ENCODE peak calls at places on chromosomes 16 and 17, in seven cellular contexts. T, X, Q, O, S, G and N are unnamed samples.

GRCh38 chr16:27408012-27408601 is 6.1 kb downstream of the IL21R start:
- DNase-seq in T (no peak), X (peak; percentile 65), Q (no peak), O (no peak), S (no peak), G (no peak), N (no peak)

GRCh38 chr17:57539528-57540301 is 205.4 kb downstream of the CCDC182 start:
- DNase-seq in T (no peak), X (no peak), Q (no peak), O (no peak), S (no peak), G (no peak), N (no peak)

GRCh38 chr17:2056221-2057129 is 1.6 kb downstream of the HIC1 start:
- DNase-seq in T (no peak), X (peak; percentile 64), Q (no peak), O (no peak), S (no peak), G (no peak), N (peak; percentile 62)

GRCh38 chr16:87930456-87930855 is 5.9 kb downstream of the CA5A start:
- DNase-seq in T (no peak), X (no peak), Q (no peak), O (no peak), S (no peak), G (no peak), N (no peak)

GRCh38 chr17:11240041-11240801 is 792 bp upstream of the SHISA6 start:
- DNase-seq in T (peak; percentile 17), X (no peak), Q (peak; percentile 51), O (peak; percentile 53), S (no peak), G (peak; percentile 49), N (peak; percentile 9)

GRCh38 chr16:47037396-47037745 is 63.9 kb upstream of the DNAJA2 start:
- DNase-seq in T (peak; percentile 29), X (no peak), Q (peak; percentile 28), O (no peak), S (peak; percentile 57), G (peak; percentile 35), N (peak; percentile 25)

GRCh38 chr17:58302171-58302918 is 21.6 kb upstream of the MPO start:
- DNase-seq in T (no peak), X (no peak), Q (peak; percentile 16), O (no peak), S (no peak), G (no peak), N (no peak)

GRCh38 chr16:89001117-89002027 is 24.4 kb upstream of the CBFA2T3 start:
- DNase-seq in T (no peak), X (no peak), Q (no peak), O (no peak), S (no peak), G (no peak), N (no peak)

GRCh38 chr16:86725401-86725800 is 147.1 kb downstream of the FOXL1 start:
- DNase-seq in T (no peak), X (peak; percentile 49), Q (no peak), O (no peak), S (no peak), G (no peak), N (no peak)

GRCh38 chr16:56332464-56333079 is 92.8 kb downstream of the AMFR start:
- DNase-seq in T (peak; percentile 36), X (peak; percentile 45), Q (peak; percentile 68), O (no peak), S (peak; percentile 25), G (peak; percentile 90), N (peak; percentile 76)

GRCh38 chr17:39118674-39119419 is 32.6 kb downstream of the PLXDC1 start:
- DNase-seq in T (no peak), X (no peak), Q (no peak), O (no peak), S (no peak), G (no peak), N (no peak)

GRCh38 chr16:51762081-51762995 is 611.3 kb upstream of the SALL1 start:
- DNase-seq in T (peak; percentile 84), X (peak; percentile 70), Q (peak; percentile 85), O (peak; percentile 73), S (peak; percentile 83), G (peak; percentile 87), N (peak; percentile 91)

GRCh38 chr16:57489229-57489628 is 2.9 kb upstream of the DOK4 start:
- DNase-seq in T (no peak), X (no peak), Q (no peak), O (no peak), S (no peak), G (no peak), N (no peak)

GRCh38 chr17:77700165-77700881 is 258.2 kb upstream of the TNRC6C start:
- DNase-seq in T (no peak), X (no peak), Q (no peak), O (no peak), S (no peak), G (no peak), N (no peak)

GRCh38 chr17:55965051-55965450 is 188.2 kb upstream of the ANKFN1 start:
- DNase-seq in T (no peak), X (no peak), Q (no peak), O (no peak), S (no peak), G (no peak), N (no peak)

GRCh38 chr17:40315678-40316570 is 6.9 kb downstream of the RARA start:
- DNase-seq in T (no peak), X (no peak), Q (peak; percentile 25), O (no peak), S (peak; percentile 17), G (no peak), N (no peak)

GRCh38 chr16:72362476-72362875 is 190.5 kb upstream of the PMFBP1 start:
- DNase-seq in T (no peak), X (no peak), Q (no peak), O (no peak), S (no peak), G (no peak), N (no peak)

DNA sequence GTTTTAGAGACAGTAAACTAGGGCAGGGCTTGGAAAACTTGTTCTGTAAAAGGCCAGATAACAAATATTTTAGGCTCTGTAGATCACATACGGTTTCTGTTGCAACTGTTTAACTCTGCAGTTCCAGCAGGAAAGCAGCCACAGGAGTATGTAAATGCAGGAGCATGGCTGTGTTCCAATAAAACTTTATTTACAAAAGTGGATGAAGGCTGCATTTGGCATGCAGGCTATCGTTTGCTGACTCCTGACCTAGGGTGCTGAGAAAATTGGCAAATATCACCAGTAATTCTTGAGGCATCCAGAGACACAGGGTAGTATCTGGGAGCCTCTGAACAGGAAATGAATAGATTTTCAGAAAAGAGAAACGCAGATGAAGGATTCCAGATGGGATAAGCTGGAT is 274.0 kb downstream of the MAF start:
- DNase-seq in T (no peak), X (no peak), Q (no peak), O (no peak), S (no peak), G (no peak), N (no peak)
- TF ChIP-seq POLR2A in T (no peak), X (no peak), Q (no peak), O (no peak), S (no peak), G (no peak), N (no peak)

DNA sequence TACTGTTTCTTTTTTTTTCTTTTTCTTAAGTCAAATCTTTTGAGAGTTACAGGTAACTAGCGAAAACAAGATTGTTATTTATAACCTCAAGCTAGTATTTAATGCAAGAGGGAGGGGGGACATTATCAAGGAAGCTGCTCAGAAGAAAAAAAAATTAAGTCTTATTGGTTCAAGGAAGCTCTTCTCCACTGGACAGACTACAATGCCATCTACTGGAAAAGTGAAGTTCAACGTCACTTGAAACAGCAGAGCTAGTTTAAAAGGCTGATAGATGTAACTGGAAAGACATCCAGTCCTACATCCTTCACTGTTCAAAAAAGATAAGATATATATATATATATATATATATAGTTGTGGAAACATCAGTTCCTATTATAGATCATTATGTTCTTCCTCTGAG is 418.0 kb upstream of the PSMD7 start:
- DNase-seq in T (no peak), X (peak; percentile 76), Q (no peak), O (peak; percentile 10), S (no peak), G (no peak), N (no peak)
- TF ChIP-seq CTCF in T (peak; percentile 62), X (peak; percentile 67), Q (no peak), O (no peak), S (peak; percentile 55), G (peak; percentile 29), N (peak; percentile 69)

DNA sequence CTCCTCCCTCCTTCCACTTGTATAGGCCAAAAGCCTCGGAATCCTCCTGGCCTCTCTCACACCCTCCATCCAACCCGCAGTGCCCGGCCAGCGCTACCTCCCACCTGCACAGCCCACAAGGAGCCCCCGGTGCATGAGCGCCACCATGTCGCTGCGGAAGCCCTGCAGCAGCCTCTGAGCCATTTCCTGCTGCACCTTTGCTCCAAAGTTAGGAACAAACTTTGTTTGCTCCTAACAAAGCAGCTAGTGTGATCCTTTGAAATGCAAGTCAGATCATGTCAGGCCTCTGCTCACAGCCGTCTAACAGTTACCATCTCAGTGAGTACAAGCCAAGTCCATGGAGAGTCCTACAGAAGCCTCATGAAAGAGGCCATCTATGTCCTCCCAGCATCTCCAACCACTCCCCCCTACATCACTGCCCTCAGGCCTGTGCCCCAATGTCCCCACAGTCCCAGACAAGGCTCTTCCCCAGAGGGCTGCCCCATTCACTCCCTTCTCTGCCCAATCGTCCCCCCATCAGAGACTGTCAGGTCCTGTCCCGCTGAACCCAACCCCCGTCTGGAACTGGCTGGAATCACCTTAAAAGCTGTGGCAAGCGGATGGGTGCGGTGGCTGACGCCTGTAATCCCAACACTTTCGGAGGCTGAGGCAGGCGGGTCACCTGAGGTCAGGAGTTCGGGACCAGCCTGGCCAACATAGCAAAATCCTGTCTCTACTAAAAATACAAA is 7.5 kb downstream of the DCAKD start:
- DNase-seq in T (no peak), X (no peak), Q (no peak), O (peak; percentile 59), S (no peak), G (no peak), N (no peak)
- H3K4me1 ChIP-seq in T (peaks cover 11% of the 10 kb centered on the region), X (peaks cover 16% of the 10 kb centered on the region), Q (peaks cover 24% of the 10 kb centered on the region), O (peaks cover 15% of the 10 kb centered on the region), S (peaks cover 2% of the 10 kb centered on the region), G (peaks cover 29% of the 10 kb centered on the region), N (peaks cover 43% of the 10 kb centered on the region)

GRCh38 chr16:4271176-4272113 is 1.4 kb downstream of the TFAP4 start:
- DNase-seq in T (peak; percentile 92), X (peak; percentile 91), Q (peak; percentile 92), O (peak; percentile 93), S (peak; percentile 88), G (peak; percentile 98), N (peak; percentile 92)

GRCh38 chr16:4272114-4272954 is 489 bp downstream of the TFAP4 start:
- DNase-seq in T (peak; percentile 53), X (no peak), Q (peak; percentile 45), O (peak; percentile 43), S (no peak), G (peak; percentile 59), N (peak; percentile 34)

GRCh38 chr16:4270595-4270994 is 2.2 kb downstream of the TFAP4 start:
- DNase-seq in T (no peak), X (no peak), Q (no peak), O (no peak), S (no peak), G (no peak), N (no peak)

GRCh38 chr16:4275861-4276260 is 3.0 kb upstream of the TFAP4 start:
- DNase-seq in T (no peak), X (no peak), Q (no peak), O (no peak), S (no peak), G (no peak), N (no peak)

DNA sequence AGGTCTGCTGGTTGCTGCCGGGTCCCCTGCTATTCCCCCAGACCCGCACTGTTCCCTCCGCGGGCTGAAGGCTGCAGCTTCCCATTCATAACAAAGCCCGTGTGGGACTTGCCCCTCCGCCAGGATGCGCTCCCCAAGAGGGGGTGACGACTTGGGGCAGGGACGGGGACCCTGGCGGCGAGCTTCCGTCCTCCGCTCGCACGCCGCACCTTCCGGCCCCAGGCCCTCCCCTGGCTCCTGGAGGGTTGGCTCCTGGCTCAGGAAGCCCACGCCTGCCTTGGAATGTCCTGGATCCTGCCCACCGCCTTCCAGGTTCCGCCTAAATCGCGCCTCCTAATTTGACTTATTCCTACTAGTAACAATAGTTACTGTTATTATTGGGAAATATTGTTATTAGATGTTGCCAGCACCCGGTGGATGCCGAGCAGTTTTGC is 1.1 kb upstream of the TFAP4 start:
- DNase-seq in T (peak; percentile 60), X (peak; percentile 22), Q (peak; percentile 62), O (peak; percentile 33), S (peak; percentile 61), G (peak; percentile 34), N (peak; percentile 68)
- TF ChIP-seq POLR2A in T (peak; percentile 33), X (no peak), Q (no peak), O (peak; percentile 5), S (no peak), G (no peak), N (peak; percentile 22)